ENCODE peak calls at places on chromosomes 13 and 19, in seven cellular contexts. Z is neuronal stem cell, G is neural progenitor cell, M is colonic mucosa, Y is adipocyte, J is endodermal cell, W is IMR-90. L is an unnamed sample.

GRCh38 chr13:50948576-50948975 is 39.0 kb downstream of the RNASEH2B start:
- DNase-seq in Z (no peak), G (no peak), M (no peak), Y (no peak), J (no peak), W (peak; percentile 5), L (no peak)

GRCh38 chr19:29964171-29964570 is 22.1 kb downstream of the URI1 start:
- DNase-seq in Z (no peak), G (no peak), M (no peak), Y (peak; percentile 59), J (no peak), W (peak; percentile 47), L (peak; percentile 59)

GRCh38 chr19:52602931-52603330 is 32.8 kb downstream of the ZNF701 start:
- DNase-seq in Z (no peak), G (no peak), M (no peak), Y (no peak), J (no peak), W (no peak), L (no peak)

GRCh38 chr19:10268077-10268476 is 2.8 kb upstream of the ICAM1 start:
- DNase-seq in Z (no peak), G (no peak), M (no peak), Y (no peak), J (no peak), W (no peak), L (no peak)

GRCh38 chr13:47858678-47859050 is 142.4 kb downstream of the SUCLA2 start:
- DNase-seq in Z (no peak), G (no peak), M (no peak), Y (peak; percentile 12), J (no peak), W (peak; percentile 64), L (no peak)

GRCh38 chr19:5137571-5138124 is 168.7 kb downstream of the KDM4B start:
- DNase-seq in Z (no peak), G (peak; percentile 70), M (no peak), Y (no peak), J (peak; percentile 95), W (no peak), L (no peak)

GRCh38 chr13:23506071-23506820 is 64.0 kb upstream of the TNFRSF19 start:
- DNase-seq in Z (no peak), G (no peak), M (no peak), Y (peak; percentile 67), J (no peak), W (peak; percentile 39), L (no peak)

GRCh38 chr13:54387607-54388006 is 1359.0 kb downstream of the OLFM4 start:
- DNase-seq in Z (no peak), G (no peak), M (no peak), Y (no peak), J (no peak), W (no peak), L (no peak)

DNA sequence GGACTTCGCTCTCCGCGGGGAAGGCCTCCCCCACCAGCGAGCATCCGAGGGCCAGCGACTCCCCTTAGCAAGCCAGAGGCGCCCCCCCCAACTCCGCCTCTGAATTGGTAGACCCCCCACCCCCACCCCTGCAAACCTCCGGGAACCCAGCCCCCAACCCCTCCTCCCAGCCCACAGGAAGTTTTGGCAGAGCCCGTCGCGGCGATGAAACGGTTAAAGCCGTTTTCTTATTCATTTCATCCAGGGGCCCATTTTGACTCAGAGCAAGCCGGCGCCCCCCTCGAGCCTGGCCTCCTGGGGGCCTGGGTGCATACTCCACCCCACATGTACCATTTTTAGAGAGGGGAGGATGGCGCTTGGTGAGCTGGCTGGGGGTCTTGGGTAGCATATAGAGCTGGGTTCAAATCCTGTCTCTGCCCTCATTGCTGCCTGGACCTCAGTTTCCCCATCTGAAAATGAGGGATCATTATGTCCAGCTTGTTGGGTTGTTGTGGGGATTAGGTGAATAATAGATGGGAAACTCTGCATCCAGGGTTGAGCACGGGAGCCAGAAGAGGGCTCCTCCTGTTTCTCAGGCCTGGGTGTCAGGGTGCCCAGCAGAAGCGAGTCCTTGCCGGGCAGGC is 7.9 kb upstream of the JUNB start:
- DNase-seq in Z (no peak), G (no peak), M (no peak), Y (no peak), J (peak; percentile 58), W (no peak), L (no peak)
- H3K9ac ChIP-seq in Z (peak overlapping the region; percentile 94), G (no peak overlapping the region), M (peak overlapping the region; percentile 41), Y (peak overlapping the region; percentile 87), J (no peak overlapping the region), W (peak overlapping the region; percentile 62), L (peak overlapping the region; percentile 73)

GRCh38 chr19:38669532-38669931 is 22.1 kb downstream of the ACTN4 start:
- DNase-seq in Z (no peak), G (no peak), M (no peak), Y (no peak), J (no peak), W (no peak), L (no peak)
- H3K9ac ChIP-seq in Z (no peak overlapping the region), G (no peak overlapping the region), M (peak overlapping the region; percentile 58), Y (no peak overlapping the region), J (no peak overlapping the region), W (no peak overlapping the region), L (no peak overlapping the region)

GRCh38 chr13:26052136-26052736 is 420 bp upstream of the SHISA2 start:
- DNase-seq in Z (no peak), G (peak; percentile 45), M (no peak), Y (no peak), J (no peak), W (no peak), L (no peak)
- H3K9ac ChIP-seq in Z (no peak overlapping the region), G (no peak overlapping the region), M (no peak overlapping the region), Y (no peak overlapping the region), J (no peak overlapping the region), W (no peak overlapping the region), L (no peak overlapping the region)

GRCh38 chr19:13978721-13979191 is 26.4 kb downstream of the DCAF15 start:
- DNase-seq in Z (peak; percentile 24), G (no peak), M (no peak), Y (no peak), J (no peak), W (no peak), L (no peak)
- H3K9ac ChIP-seq in Z (peak overlapping the region; percentile 70), G (no peak overlapping the region), M (no peak overlapping the region), Y (no peak overlapping the region), J (no peak overlapping the region), W (no peak overlapping the region), L (peak overlapping the region; percentile 66)

GRCh38 chr19:11342429-11342828 is 3.0 kb upstream of the RAB3D start:
- DNase-seq in Z (no peak), G (no peak), M (no peak), Y (no peak), J (no peak), W (no peak), L (no peak)

GRCh38 chr19:11338164-11338563 is 1.3 kb downstream of the RAB3D start:
- DNase-seq in Z (no peak), G (no peak), M (peak; percentile 70), Y (no peak), J (no peak), W (no peak), L (no peak)

GRCh38 chr19:11337080-11337479 is 2.4 kb downstream of the RAB3D start:
- DNase-seq in Z (no peak), G (no peak), M (no peak), Y (no peak), J (no peak), W (no peak), L (no peak)

GRCh38 chr19:11338569-11339253 is 746 bp downstream of the RAB3D start:
- DNase-seq in Z (no peak), G (no peak), M (peak; percentile 51), Y (peak; percentile 47), J (no peak), W (no peak), L (no peak)

GRCh38 chr19:11339254-11340098 is at the start of gene RAB3D:
- DNase-seq in Z (peak; percentile 86), G (peak; percentile 96), M (peak; percentile 97), Y (peak; percentile 96), J (peak; percentile 98), W (peak; percentile 77), L (no peak)
- H3K9ac ChIP-seq in Z (peak within 1 kb of the TSS; percentile 87), G (no peak within 1 kb of the TSS), M (peak within 1 kb of the TSS; percentile 79), Y (peak within 1 kb of the TSS; percentile 67), J (peak within 1 kb of the TSS; percentile 49), W (peak within 1 kb of the TSS; percentile 73), L (peak within 1 kb of the TSS; percentile 71)